ENCODE peak calls at places on chromosome 18, in ten cellular contexts. One of them, this sample, is unnamed.

GRCh38 chr18:74748809-74749208 is 151.1 kb downstream of the ZNF407 start:
- DNase-seq in tibial artery: no peak
- DNase-seq in brain microvascular endothelial cell: no peak
- DNase-seq in AG10803: no peak
- DNase-seq in mucosa of gallbladder: no peak
- DNase-seq in non-pigmented ciliary epithelial cell: no peak
- DNase-seq in HS-5: no peak
- DNase-seq in left cardiac atrium: no peak
- DNase-seq in NCI-H1092 treated with DMSO at 0.1 percent for 48 hours: no peak
- DNase-seq in NCI-H2029 treated with DMSO at 0.1 percent for 48 hours: no peak
- DNase-seq in this sample: no peak

GRCh38 chr18:52435301-52435700 is 95.3 kb downstream of the DCC start:
- DNase-seq in tibial artery: no peak
- DNase-seq in brain microvascular endothelial cell: no peak
- DNase-seq in AG10803: no peak
- DNase-seq in mucosa of gallbladder: no peak
- DNase-seq in non-pigmented ciliary epithelial cell: no peak
- DNase-seq in HS-5: no peak
- DNase-seq in left cardiac atrium: no peak
- DNase-seq in NCI-H1092 treated with DMSO at 0.1 percent for 48 hours: no peak
- DNase-seq in NCI-H2029 treated with DMSO at 0.1 percent for 48 hours: no peak
- DNase-seq in this sample: no peak

GRCh38 chr18:9082763-9083510 is 19.6 kb upstream of the NDUFV2 start:
- DNase-seq in tibial artery: no peak
- DNase-seq in brain microvascular endothelial cell: no peak
- DNase-seq in AG10803: no peak
- DNase-seq in mucosa of gallbladder: no peak
- DNase-seq in non-pigmented ciliary epithelial cell: no peak
- DNase-seq in HS-5: no peak
- DNase-seq in left cardiac atrium: no peak
- DNase-seq in NCI-H1092 treated with DMSO at 0.1 percent for 48 hours: no peak
- DNase-seq in NCI-H2029 treated with DMSO at 0.1 percent for 48 hours: no peak
- DNase-seq in this sample: no peak

GRCh38 chr18:37956902-37957301 is 391.3 kb upstream of the CELF4 start:
- DNase-seq in tibial artery: no peak
- DNase-seq in brain microvascular endothelial cell: no peak
- DNase-seq in AG10803: no peak
- DNase-seq in mucosa of gallbladder: no peak
- DNase-seq in non-pigmented ciliary epithelial cell: no peak
- DNase-seq in HS-5: no peak
- DNase-seq in left cardiac atrium: no peak
- DNase-seq in NCI-H1092 treated with DMSO at 0.1 percent for 48 hours: no peak
- DNase-seq in NCI-H2029 treated with DMSO at 0.1 percent for 48 hours: no peak
- DNase-seq in this sample: no peak

GRCh38 chr18:34158881-34159690 is 65.6 kb downstream of the NOL4 start:
- DNase-seq in tibial artery: peak
- DNase-seq in brain microvascular endothelial cell: peak
- DNase-seq in AG10803: no peak
- DNase-seq in mucosa of gallbladder: no peak
- DNase-seq in non-pigmented ciliary epithelial cell: no peak
- DNase-seq in HS-5: no peak
- DNase-seq in left cardiac atrium: peak
- DNase-seq in NCI-H1092 treated with DMSO at 0.1 percent for 48 hours: peak
- DNase-seq in NCI-H2029 treated with DMSO at 0.1 percent for 48 hours: peak
- DNase-seq in this sample: peak

GRCh38 chr18:43720036-43720435 is 442.7 kb upstream of the SYT4 start:
- DNase-seq in tibial artery: no peak
- DNase-seq in brain microvascular endothelial cell: no peak
- DNase-seq in AG10803: peak
- DNase-seq in mucosa of gallbladder: no peak
- DNase-seq in non-pigmented ciliary epithelial cell: peak
- DNase-seq in HS-5: no peak
- DNase-seq in left cardiac atrium: no peak
- DNase-seq in NCI-H1092 treated with DMSO at 0.1 percent for 48 hours: no peak
- DNase-seq in NCI-H2029 treated with DMSO at 0.1 percent for 48 hours: no peak
- DNase-seq in this sample: no peak

GRCh38 chr18:62863629-62864028 is 148.3 kb downstream of the PHLPP1 start:
- DNase-seq in tibial artery: no peak
- DNase-seq in brain microvascular endothelial cell: peak
- DNase-seq in AG10803: peak
- DNase-seq in mucosa of gallbladder: no peak
- DNase-seq in non-pigmented ciliary epithelial cell: peak
- DNase-seq in HS-5: peak
- DNase-seq in left cardiac atrium: no peak
- DNase-seq in NCI-H1092 treated with DMSO at 0.1 percent for 48 hours: no peak
- DNase-seq in NCI-H2029 treated with DMSO at 0.1 percent for 48 hours: no peak
- DNase-seq in this sample: no peak

GRCh38 chr18:8635087-8635486 is 25.9 kb downstream of the RAB12 start:
- DNase-seq in tibial artery: no peak
- DNase-seq in brain microvascular endothelial cell: peak
- DNase-seq in AG10803: peak
- DNase-seq in mucosa of gallbladder: no peak
- DNase-seq in non-pigmented ciliary epithelial cell: no peak
- DNase-seq in HS-5: no peak
- DNase-seq in left cardiac atrium: no peak
- DNase-seq in NCI-H1092 treated with DMSO at 0.1 percent for 48 hours: no peak
- DNase-seq in NCI-H2029 treated with DMSO at 0.1 percent for 48 hours: no peak
- DNase-seq in this sample: no peak

GRCh38 chr18:44771957-44772917 is 91.5 kb downstream of the SETBP1 start:
- DNase-seq in tibial artery: no peak
- DNase-seq in brain microvascular endothelial cell: peak
- DNase-seq in AG10803: no peak
- DNase-seq in mucosa of gallbladder: peak
- DNase-seq in non-pigmented ciliary epithelial cell: no peak
- DNase-seq in HS-5: no peak
- DNase-seq in left cardiac atrium: peak
- DNase-seq in NCI-H1092 treated with DMSO at 0.1 percent for 48 hours: no peak
- DNase-seq in NCI-H2029 treated with DMSO at 0.1 percent for 48 hours: no peak
- DNase-seq in this sample: peak

GRCh38 chr18:73683618-73684238 is 463.9 kb downstream of the FBXO15 start:
- DNase-seq in tibial artery: no peak
- DNase-seq in brain microvascular endothelial cell: no peak
- DNase-seq in AG10803: peak
- DNase-seq in mucosa of gallbladder: no peak
- DNase-seq in non-pigmented ciliary epithelial cell: no peak
- DNase-seq in HS-5: no peak
- DNase-seq in left cardiac atrium: no peak
- DNase-seq in NCI-H1092 treated with DMSO at 0.1 percent for 48 hours: no peak
- DNase-seq in NCI-H2029 treated with DMSO at 0.1 percent for 48 hours: no peak
- DNase-seq in this sample: no peak